ENCODE peak calls at places on chromosome 22, in eight cellular contexts. I is right lobe of liver; Q is naive thymus-derived CD4-positive, alpha-beta T cell; D is endothelial cell of umbilical vein; V is breast epithelium; H is Caco-2; W is GM23248; O is H1. T is an unnamed sample. For H3K27me3 and H3K4me1, the result is how much of the 10 kb centered on the place peaks cover.

GRCh38 chr22:20834725-20835124 is 23.9 kb downstream of the PI4KA start:
- DNase-seq in O (no peak), W (no peak), H (no peak), I (no peak), V (no peak), Q (no peak), D (no peak), T (no peak)

GRCh38 chr22:28759861-28760560 is 12.5 kb upstream of the CCDC117 start:
- DNase-seq in V (no peak), W (no peak), Q (no peak), D (no peak), H (no peak), O (no peak), I (no peak), T (no peak)

GRCh38 chr22:37545703-37546435 is 14.4 kb upstream of the CDC42EP1 start:
- DNase-seq in Q (no peak), W (peak), D (peak), O (peak), H (peak), I (peak), V (peak), T (peak)

GRCh38 chr22:36227396-36227795 is 11.9 kb downstream of the APOL2 start:
- DNase-seq in V (no peak), D (no peak), I (no peak), H (no peak), O (no peak), W (no peak), Q (no peak), T (no peak)

GRCh38 chr22:49099496-49100124 is 728.1 kb downstream of the BRD1 start:
- DNase-seq in O (no peak), Q (no peak), W (peak), V (no peak), I (no peak), D (no peak), H (no peak), T (peak)

GRCh38 chr22:11605468-11605981 is 3922.5 kb upstream of the OR11H1 start:
- DNase-seq in H (no peak), Q (no peak), V (no peak), O (no peak), I (no peak), W (no peak), D (no peak), T (peak)

GRCh38 chr22:40620464-40621046 is 16.0 kb downstream of the MRTFA start:
- DNase-seq in W (peak), Q (no peak), H (no peak), O (no peak), V (no peak), I (no peak), D (no peak), T (no peak)

GRCh38 chr22:19287076-19287724 is 4.3 kb downstream of the CLTCL1 start:
- DNase-seq in D (no peak), O (no peak), H (no peak), W (peak), I (no peak), Q (no peak), V (no peak), T (peak)

GRCh38 chr22:35099883-35100282 is 33.9 kb downstream of the ISX start:
- DNase-seq in I (no peak), W (no peak), V (no peak), H (no peak), O (no peak), D (no peak), Q (no peak), T (no peak)

GRCh38 chr22:50253941-50254340 is 2.9 kb upstream of the HDAC10 start:
- DNase-seq in W (no peak), H (no peak), Q (no peak), V (no peak), D (no peak), I (no peak), O (no peak), T (no peak)

GRCh38 chr22:37023743-37024338 is 4.3 kb downstream of the MPST start:
- DNase-seq in W (no peak), V (no peak), H (no peak), D (no peak), O (no peak), Q (no peak), I (peak), T (no peak)

GRCh38 chr22:38461414-38462081 is 6.3 kb upstream of the KDELR3 start:
- DNase-seq in H (peak), I (peak), D (peak), W (peak), O (peak), V (peak), Q (peak), T (no peak)

GRCh38 chr22:39789794-39790193 is 103.8 kb downstream of the ENTHD1 start:
- DNase-seq in W (no peak), D (no peak), V (no peak), H (no peak), Q (no peak), O (no peak), I (no peak), T (no peak)

GRCh38 chr22:49632199-49633009 is 195.3 kb downstream of the BRD1 start:
- DNase-seq in I (peak), D (peak), O (peak), H (peak), W (peak), V (peak), Q (peak), T (no peak)

GRCh38 chr22:44357962-44358553 is 45.3 kb upstream of the SHISAL1 start:
- DNase-seq in I (peak), H (no peak), O (no peak), D (no peak), V (no peak), W (no peak), Q (no peak), T (peak)

GRCh38 chr22:38153821-38154562 is 27.6 kb downstream of the PLA2G6 start:
- DNase-seq in V (no peak), Q (no peak), W (no peak), I (no peak), H (no peak), D (no peak), O (peak), T (no peak)

GRCh38 chr22:20578192-20578591 is 70.8 kb downstream of the MED15 start:
- DNase-seq in W (no peak), D (no peak), H (no peak), I (no peak), V (no peak), Q (no peak), O (no peak), T (peak)

GRCh38 chr22:17922925-17923898 is 101.1 kb downstream of the MICAL3 start:
- DNase-seq in D (peak), H (no peak), Q (no peak), W (peak), V (peak), I (peak), O (no peak), T (no peak)

GRCh38 chr22:50271519-50271970 is 1.4 kb upstream of the MAPK11 start:
- DNase-seq in D (peak), O (peak), V (no peak), W (peak), I (peak), Q (no peak), H (peak), T (no peak)

GRCh38 chr22:45421349-45422057 is 8.0 kb downstream of the RIBC2 start:
- DNase-seq in Q (no peak), D (no peak), O (peak), V (peak), I (no peak), H (no peak), W (no peak), T (no peak)

GRCh38 chr22:37166675-37167066 is 17.0 kb upstream of the IL2RB start:
- DNase-seq in D (peak), H (peak), Q (peak), O (peak), V (peak), I (peak), W (peak), T (no peak)

GRCh38 chr22:29581799-29582198 is 886 bp upstream of the NIPSNAP1 start:
- DNase-seq in O (no peak), I (no peak), H (peak), D (no peak), W (no peak), V (no peak), Q (no peak), T (no peak)

GRCh38 chr22:27641049-27641790 is 160.3 kb downstream of the MN1 start:
- DNase-seq in O (no peak), D (no peak), Q (no peak), H (no peak), V (no peak), I (no peak), W (no peak), T (no peak)

GRCh38 chr22:26847046-26847445 is 189.7 kb downstream of the MIAT start:
- DNase-seq in I (no peak), O (peak), W (no peak), D (no peak), H (no peak), V (no peak), Q (no peak), T (no peak)

DNA sequence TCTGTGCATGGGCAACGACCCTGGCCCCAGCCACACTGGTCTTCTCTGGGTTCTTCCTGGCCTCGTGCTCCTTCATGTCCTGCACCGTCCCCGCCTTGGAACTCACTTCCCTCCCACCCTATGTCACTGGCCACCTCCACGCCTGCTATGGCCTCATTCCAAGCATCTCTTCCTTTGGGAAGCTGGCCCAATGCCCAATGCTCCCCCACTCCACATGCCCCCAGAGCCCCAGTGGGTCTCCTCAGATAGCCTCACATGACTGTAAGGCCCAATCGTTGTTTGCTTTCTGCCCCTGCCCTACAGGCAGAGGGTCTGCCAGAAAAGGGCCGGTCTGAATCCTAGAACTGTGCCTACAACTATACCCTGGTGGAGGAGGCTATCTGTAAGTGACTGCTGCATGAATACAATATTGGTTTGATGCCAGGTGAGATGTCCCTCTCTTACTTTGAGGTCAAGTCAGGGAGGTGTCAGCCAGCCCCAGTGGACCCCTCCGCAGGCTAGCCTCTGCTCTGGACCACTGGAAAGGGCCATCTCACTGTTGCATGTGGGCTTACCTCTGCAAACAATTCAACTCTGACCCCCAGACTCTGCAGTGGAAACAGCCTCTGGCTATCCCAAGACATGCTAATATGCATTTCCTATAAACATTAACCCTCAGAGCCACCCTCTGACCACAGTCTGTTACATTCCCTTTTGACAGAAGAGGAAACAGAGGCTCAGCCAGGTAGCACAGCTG is 2.1 kb upstream of the GNAZ start:
- DNase-seq in W (no peak), I (peak), V (no peak), O (no peak), H (no peak), Q (no peak), D (no peak), T (peak)
- H3K27me3 ChIP-seq in W (under half), I (under half), V (under half), O (under half), H (under half), Q (under half), D (under half), T (under half)

DNA sequence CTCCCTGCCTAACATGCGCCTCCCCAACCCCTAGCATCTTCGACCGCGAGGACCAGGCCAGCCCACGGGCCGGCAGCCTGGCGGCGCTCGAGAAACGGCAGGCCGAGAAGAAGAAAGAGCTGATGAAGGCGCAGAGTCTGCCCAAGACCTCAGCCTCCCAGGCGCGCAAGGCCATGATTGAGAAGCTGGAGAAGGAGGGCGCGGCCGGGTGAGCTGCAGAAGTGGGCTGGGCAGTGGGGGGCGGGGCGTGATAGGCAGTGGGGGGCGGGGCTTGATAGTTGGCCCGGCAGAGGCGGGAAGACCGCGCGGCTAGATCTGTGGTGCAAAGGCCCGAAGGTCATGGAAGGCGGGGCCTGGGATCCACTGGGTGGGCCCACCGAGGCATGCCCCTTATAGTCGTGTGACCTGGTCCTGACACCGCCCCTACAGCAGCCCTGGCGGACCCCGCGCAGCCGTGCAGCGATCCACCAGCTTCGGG is 8.7 kb downstream of the SELENOM start:
- DNase-seq in D (no peak), I (no peak), O (peak), V (no peak), W (peak), H (no peak), Q (no peak), T (no peak)
- H3K4me1 ChIP-seq in D (under half), I (under half), O (under half), V (under half), W (under half), H (under half), Q (under half), T (under half)

DNA sequence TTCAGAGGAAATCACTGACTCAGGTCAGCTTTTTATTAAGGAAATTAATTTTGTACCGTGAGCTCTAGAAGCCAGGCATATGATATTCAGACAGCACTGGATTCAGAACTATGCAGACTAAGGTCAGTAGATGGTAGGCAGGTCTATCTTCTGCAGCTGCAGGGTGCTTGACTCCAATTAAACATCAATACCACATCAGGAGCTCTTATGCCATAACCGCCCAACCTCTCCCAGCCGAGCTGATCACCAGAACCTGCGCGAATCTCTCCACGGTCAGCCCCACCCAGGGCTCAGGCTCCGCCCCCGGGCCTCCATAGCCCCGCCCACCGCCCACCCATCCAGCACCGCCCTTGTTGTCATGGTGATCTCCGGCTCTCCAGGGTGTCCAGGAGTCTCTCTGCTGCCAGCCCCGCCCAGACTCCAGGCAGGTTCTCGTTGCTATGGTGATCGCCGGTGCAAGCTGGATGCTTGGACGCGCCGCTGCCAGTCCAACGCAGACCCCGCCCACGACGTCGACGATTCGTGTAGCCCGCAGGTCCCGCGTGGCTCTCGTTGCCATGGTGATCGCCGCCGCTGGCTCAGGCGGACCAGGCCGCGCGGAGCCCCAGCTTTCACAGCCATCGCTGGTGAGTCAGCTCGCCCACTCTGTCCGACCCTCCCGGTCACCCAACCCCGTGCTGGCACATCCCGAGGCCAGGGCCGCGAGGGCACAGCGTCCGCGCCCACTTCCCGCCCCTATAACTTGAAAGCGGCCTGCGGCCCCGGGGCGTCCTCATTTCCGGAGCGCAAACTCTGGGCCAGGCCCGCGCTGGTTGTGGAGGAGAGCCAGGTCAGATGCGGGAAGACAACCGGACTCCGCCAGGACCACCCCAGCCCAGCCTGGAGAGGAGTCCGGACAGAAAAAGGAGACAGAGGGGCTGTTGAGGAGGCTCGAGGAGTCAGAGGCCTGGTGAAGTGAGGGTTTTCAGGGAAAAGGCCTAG is at the start of gene RAB36:
- DNase-seq in H (peak), V (peak), W (peak), Q (peak), D (peak), O (peak), I (peak), T (peak)
- H3K4me3 ChIP-seq in H (no peak), V (peak), W (peak), Q (peak), D (peak), O (peak), I (peak), T (peak)

DNA sequence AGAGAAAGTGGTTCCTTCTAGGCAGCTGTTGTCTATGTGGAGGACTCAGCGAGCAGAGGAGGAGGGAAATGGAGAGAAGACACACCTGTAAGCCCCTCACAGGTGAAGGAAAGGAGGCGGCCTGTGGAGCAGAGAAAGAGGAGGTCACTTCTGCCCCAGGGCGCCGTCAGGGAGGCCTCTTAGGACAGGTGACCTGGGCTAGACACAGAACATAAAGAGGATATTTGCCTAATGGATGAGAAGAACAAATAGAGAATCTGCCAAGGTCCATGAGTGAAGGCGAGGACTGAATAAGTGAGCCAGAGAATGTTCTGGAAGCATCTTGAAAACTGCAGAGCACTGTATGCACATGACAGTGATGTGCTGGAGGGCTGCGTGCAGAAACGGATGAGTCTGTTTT is 2.2 kb upstream of the SCUBE1 start:
- DNase-seq in H (no peak), Q (no peak), O (no peak), W (no peak), D (no peak), V (no peak), I (no peak), T (no peak)
- H3K27me3 ChIP-seq in H (under half), Q (under half), O (under half), W (under half), D (under half), V (half or more), I (under half), T (half or more)

GRCh38 chr22:22386602-22387385 is 121.7 kb downstream of the ZNF280B start:
- DNase-seq in W (no peak), O (no peak), I (no peak), Q (no peak), H (no peak), V (no peak), D (no peak), T (no peak)

GRCh38 chr22:22384668-22385244 is 123.8 kb downstream of the ZNF280B start:
- DNase-seq in I (no peak), Q (no peak), H (no peak), W (no peak), D (no peak), O (no peak), V (no peak), T (no peak)

GRCh38 chr22:22388494-22388893 is 120.0 kb downstream of the ZNF280B start:
- DNase-seq in V (peak), O (no peak), H (no peak), W (no peak), D (no peak), Q (no peak), I (no peak), T (no peak)

GRCh38 chr22:22388055-22388454 is 120.5 kb downstream of the ZNF280B start:
- DNase-seq in W (no peak), V (no peak), H (no peak), O (no peak), Q (no peak), I (no peak), D (no peak), T (no peak)

GRCh38 chr22:22387386-22387736 is 121.2 kb downstream of the ZNF280B start:
- DNase-seq in H (no peak), D (no peak), V (no peak), W (no peak), O (no peak), Q (no peak), I (no peak), T (no peak)
- H3K4me1 ChIP-seq in H (under half), D (under half), V (under half), W (under half), O (under half), Q (under half), I (under half), T (under half)

DNA sequence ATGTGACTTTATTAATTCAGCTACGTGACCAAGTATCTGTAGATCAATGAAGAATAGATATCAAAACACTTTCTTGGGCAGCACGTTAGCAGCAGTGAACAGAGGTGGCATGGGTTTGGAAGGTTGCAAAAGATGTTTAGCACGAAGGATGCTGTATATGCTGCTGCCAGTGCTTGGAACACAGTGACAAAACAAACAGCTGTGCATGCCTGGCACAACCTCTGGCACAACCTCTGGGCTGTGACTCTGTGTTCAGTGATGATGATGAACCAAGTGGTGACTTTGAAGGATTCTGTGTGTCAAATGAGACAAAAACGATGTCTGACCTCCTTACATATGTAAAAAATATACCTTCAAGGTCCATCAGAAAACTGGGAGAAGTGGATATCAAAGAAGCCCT is 104.7 kb downstream of the TBC1D22A start:
- DNase-seq in V (no peak), D (no peak), I (no peak), Q (no peak), H (no peak), O (no peak), W (peak), T (no peak)
- H3K4me3 ChIP-seq in V (no peak), D (no peak), I (no peak), Q (no peak), H (no peak), O (no peak), W (peak), T (no peak)

GRCh38 chr22:25656724-25657123 is 85.3 kb upstream of the MYO18B start:
- DNase-seq in I (no peak), V (no peak), D (no peak), Q (no peak), O (no peak), W (no peak), H (no peak), T (no peak)

GRCh38 chr22:25658641-25659040 is 83.3 kb upstream of the MYO18B start:
- DNase-seq in Q (no peak), V (no peak), H (no peak), I (no peak), O (no peak), D (no peak), W (peak), T (no peak)

GRCh38 chr22:25655536-25655935 is 86.5 kb upstream of the MYO18B start:
- DNase-seq in V (no peak), O (no peak), I (no peak), W (no peak), Q (no peak), H (no peak), D (no peak), T (no peak)

GRCh38 chr22:25661067-25661466 is 80.9 kb upstream of the MYO18B start:
- DNase-seq in I (no peak), W (peak), H (no peak), V (no peak), D (no peak), Q (no peak), O (no peak), T (no peak)

GRCh38 chr22:25659413-25659812 is 82.6 kb upstream of the MYO18B start:
- DNase-seq in V (no peak), W (no peak), Q (no peak), I (no peak), H (no peak), O (no peak), D (no peak), T (no peak)
- H3K27me3 ChIP-seq in V (under half), W (under half), Q (under half), I (under half), H (under half), O (under half), D (under half), T (under half)